ENCODE peak calls at places on chromosomes 2 and 18, in four cellular contexts. M, T, Q and H are unnamed samples.
A peak's percentile ranks its signal among the peaks of the same experiment; 100 is the strongest.

GRCh38 chr2:157438907-157439791 is 4.7 kb downstream of the CYTIP start:
- ATAC-seq in M (no peak), Q (no peak), T (no peak), H (no peak)

GRCh38 chr2:31581124-31581795 is 522 bp upstream of the SRD5A2 start:
- ATAC-seq in T (no peak), Q (peak; percentile 37), M (peak; percentile 31), H (no peak)

GRCh38 chr2:68366083-68366560 is 1.0 kb downstream of the PLEK start:
- ATAC-seq in Q (no peak), T (peak; percentile 59), M (peak; percentile 52), H (no peak)

GRCh38 chr2:26444236-26444635 is 33.7 kb downstream of the OTOF start:
- ATAC-seq in M (no peak), T (no peak), Q (no peak), H (no peak)

GRCh38 chr2:160063266-160063665 is 851 bp upstream of the PLA2R1 start:
- ATAC-seq in Q (peak; percentile 15), T (no peak), M (peak; percentile 37), H (no peak)

GRCh38 chr18:60684843-60685513 is 312.4 kb upstream of the MC4R start:
- ATAC-seq in Q (no peak), M (no peak), T (peak; percentile 49), H (no peak)

GRCh38 chr2:27159271-27159670 is 10.5 kb downstream of the TCF23 start:
- ATAC-seq in Q (no peak), T (no peak), M (no peak), H (no peak)

GRCh38 chr18:68400889-68401288 is 314.0 kb downstream of the TMX3 start:
- ATAC-seq in M (no peak), Q (no peak), T (no peak), H (no peak)

GRCh38 chr2:162732946-162733698 is 105.4 kb downstream of the KCNH7 start:
- ATAC-seq in Q (no peak), T (peak; percentile 62), M (no peak), H (no peak)

GRCh38 chr2:159072795-159073194 is 104.4 kb downstream of the TANC1 start:
- ATAC-seq in Q (no peak), T (peak; percentile 12), M (no peak), H (no peak)

GRCh38 chr18:69267895-69268294 is 132.8 kb upstream of the DOK6 start:
- ATAC-seq in T (no peak), M (no peak), Q (no peak), H (no peak)

GRCh38 chr2:163312723-163313122 is 423.1 kb downstream of the FIGN start:
- ATAC-seq in M (no peak), T (no peak), Q (no peak), H (no peak)

GRCh38 chr2:131040661-131041401 is 52.4 kb downstream of the FAM168B start:
- ATAC-seq in M (no peak), T (no peak), Q (no peak), H (no peak)

GRCh38 chr2:86416126-86416525 is 25.0 kb upstream of the KDM3A start:
- ATAC-seq in Q (no peak), T (no peak), M (no peak), H (no peak)

GRCh38 chr2:226427538-226428307 is 371.9 kb downstream of the IRS1 start:
- ATAC-seq in T (peak; percentile 36), M (no peak), Q (peak; percentile 93), H (no peak)

GRCh38 chr2:12684471-12684936 is 32.2 kb upstream of the TRIB2 start:
- ATAC-seq in T (peak; percentile 83), M (peak; percentile 80), Q (no peak), H (peak; percentile 90)

GRCh38 chr2:226943862-226944610 is 108.2 kb downstream of the RHBDD1 start:
- ATAC-seq in Q (no peak), T (no peak), M (no peak), H (no peak)

GRCh38 chr2:101986804-101987740 is 4.7 kb upstream of the IL1R2 start:
- ATAC-seq in T (no peak), M (no peak), Q (no peak), H (no peak)

GRCh38 chr2:86492057-86492456 is 50.9 kb downstream of the KDM3A start:
- ATAC-seq in T (no peak), Q (no peak), M (no peak), H (no peak)

GRCh38 chr2:146734042-146734715 is 1110.7 kb upstream of the ACVR2A start:
- ATAC-seq in M (peak; percentile 62), Q (peak; percentile 91), T (peak; percentile 87), H (peak; percentile 57)

GRCh38 chr18:48991299-48992055 is 40.7 kb upstream of the SMAD7 start:
- ATAC-seq in T (no peak), M (no peak), Q (peak; percentile 9), H (no peak)

GRCh38 chr2:229170171-229170570 is 100.9 kb downstream of the PID1 start:
- ATAC-seq in Q (no peak), M (no peak), T (no peak), H (no peak)

GRCh38 chr2:196849895-196850294 is 40.7 kb upstream of the C2orf66 start:
- ATAC-seq in Q (peak; percentile 99), M (no peak), T (peak; percentile 78), H (no peak)

GRCh38 chr2:191215666-191216065 is 29.5 kb upstream of the MYO1B start:
- ATAC-seq in M (no peak), Q (no peak), T (peak; percentile 38), H (no peak)

GRCh38 chr2:19409001-19409400 is 50.6 kb upstream of the OSR1 start:
- ATAC-seq in M (no peak), T (no peak), Q (no peak), H (no peak)

GRCh38 chr2:74845217-74845751 is 11.4 kb downstream of the HK2 start:
- ATAC-seq in M (peak; percentile 89), T (peak; percentile 92), Q (peak; percentile 97), H (peak; percentile 83)

GRCh38 chr2:98359986-98360385 is 13.7 kb downstream of the CNGA3 start:
- ATAC-seq in T (peak; percentile 8), M (no peak), Q (no peak), H (no peak)

DNA sequence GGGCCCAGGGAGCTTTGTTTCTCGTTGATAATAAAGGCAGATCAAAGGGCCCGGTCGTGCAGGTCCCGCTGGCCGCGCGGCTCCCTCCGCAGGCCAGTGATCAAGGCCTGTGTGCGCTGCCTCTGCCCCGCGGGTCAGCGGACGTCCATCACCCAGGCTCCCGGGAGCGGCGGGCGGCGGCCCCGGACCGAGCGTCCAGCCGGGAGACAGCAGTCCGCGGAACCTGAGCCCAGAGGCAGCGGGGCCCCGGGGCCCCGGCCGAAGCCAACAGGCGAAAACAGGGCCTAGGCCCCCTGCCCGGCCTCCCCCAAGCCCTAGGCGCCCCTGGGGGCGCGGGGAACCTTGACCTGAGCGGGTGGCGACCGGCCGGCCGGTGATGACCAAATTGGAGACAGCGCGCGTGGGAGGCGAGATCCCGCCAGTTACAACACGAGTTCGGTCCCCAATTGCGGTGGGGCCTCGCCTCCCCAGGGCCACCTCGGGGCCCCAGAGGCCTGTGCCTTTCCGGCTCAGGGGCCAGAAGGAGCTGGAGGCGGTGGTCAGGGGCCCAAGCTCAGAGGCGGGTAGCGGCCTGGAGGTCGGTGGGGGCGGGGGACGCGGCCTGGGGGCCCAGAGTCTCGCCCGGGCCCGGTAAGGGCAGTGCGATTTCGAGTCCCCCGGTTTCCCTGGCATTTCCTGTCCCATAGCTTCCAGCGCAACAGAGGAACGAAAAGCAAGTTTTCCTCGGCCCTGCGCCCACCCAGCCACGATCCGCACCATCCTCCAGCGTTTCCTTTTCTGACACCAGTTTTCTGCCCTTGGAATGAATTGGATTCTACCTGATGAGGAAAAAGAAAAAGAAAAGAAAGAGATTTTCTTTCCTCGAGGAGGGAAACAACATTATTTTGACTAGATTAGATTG is 5.9 kb downstream of the SP9 start:
- ATAC-seq in Q (peak; percentile 58), M (no peak), T (no peak), H (no peak)
- H3K4me1 ChIP-seq in Q (peaks cover 16% of the 10 kb centered on the region), M (no peaks in the 10 kb centered on the region), T (peaks cover 56% of the 10 kb centered on the region), H (peaks cover 36% of the 10 kb centered on the region)

GRCh38 chr18:51952844-51953243 is 387.2 kb upstream of the DCC start:
- ATAC-seq in T (no peak), M (no peak), Q (no peak), H (no peak)

GRCh38 chr18:51957001-51957400 is 383.0 kb upstream of the DCC start:
- ATAC-seq in T (no peak), M (no peak), Q (no peak), H (no peak)

GRCh38 chr18:51955136-51955535 is 384.9 kb upstream of the DCC start:
- ATAC-seq in M (no peak), Q (no peak), T (no peak), H (no peak)

DNA sequence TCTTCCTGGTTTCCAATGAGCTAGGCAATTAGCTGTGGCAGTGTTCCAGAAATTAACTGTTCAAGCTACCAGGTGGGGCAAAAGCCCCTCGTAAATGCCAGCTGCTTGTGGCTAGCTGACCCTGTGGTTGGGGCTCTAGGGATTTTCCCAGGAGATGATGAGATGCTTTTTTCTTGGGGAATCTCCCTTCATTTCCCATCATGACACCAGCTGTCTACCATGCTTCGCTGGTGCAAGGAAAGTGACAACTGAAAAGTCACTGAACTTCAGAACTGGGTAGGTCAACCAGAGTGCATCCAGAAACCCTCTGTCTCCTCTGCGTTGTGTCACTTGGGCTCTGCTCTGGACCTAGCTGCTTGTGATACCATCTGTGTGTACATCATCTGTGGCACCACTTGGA is 386.5 kb upstream of the DCC start:
- ATAC-seq in M (no peak), T (no peak), Q (no peak), H (no peak)
- H3K4me1 ChIP-seq in M (no peaks in the 10 kb centered on the region), T (no peaks in the 10 kb centered on the region), Q (no peaks in the 10 kb centered on the region), H (no peaks in the 10 kb centered on the region)

GRCh38 chr18:10293966-10294365 is 160.5 kb upstream of the APCDD1 start:
- ATAC-seq in M (no peak), T (no peak), Q (no peak), H (no peak)

GRCh38 chr18:10289265-10289664 is 165.2 kb upstream of the APCDD1 start:
- ATAC-seq in Q (no peak), M (no peak), T (no peak), H (no peak)

GRCh38 chr18:10291568-10291981 is 162.9 kb upstream of the APCDD1 start:
- ATAC-seq in M (peak; percentile 56), T (peak; percentile 48), Q (no peak), H (peak; percentile 80)

GRCh38 chr18:10286580-10287150 is 167.8 kb upstream of the APCDD1 start:
- ATAC-seq in Q (no peak), M (no peak), T (no peak), H (no peak)

DNA sequence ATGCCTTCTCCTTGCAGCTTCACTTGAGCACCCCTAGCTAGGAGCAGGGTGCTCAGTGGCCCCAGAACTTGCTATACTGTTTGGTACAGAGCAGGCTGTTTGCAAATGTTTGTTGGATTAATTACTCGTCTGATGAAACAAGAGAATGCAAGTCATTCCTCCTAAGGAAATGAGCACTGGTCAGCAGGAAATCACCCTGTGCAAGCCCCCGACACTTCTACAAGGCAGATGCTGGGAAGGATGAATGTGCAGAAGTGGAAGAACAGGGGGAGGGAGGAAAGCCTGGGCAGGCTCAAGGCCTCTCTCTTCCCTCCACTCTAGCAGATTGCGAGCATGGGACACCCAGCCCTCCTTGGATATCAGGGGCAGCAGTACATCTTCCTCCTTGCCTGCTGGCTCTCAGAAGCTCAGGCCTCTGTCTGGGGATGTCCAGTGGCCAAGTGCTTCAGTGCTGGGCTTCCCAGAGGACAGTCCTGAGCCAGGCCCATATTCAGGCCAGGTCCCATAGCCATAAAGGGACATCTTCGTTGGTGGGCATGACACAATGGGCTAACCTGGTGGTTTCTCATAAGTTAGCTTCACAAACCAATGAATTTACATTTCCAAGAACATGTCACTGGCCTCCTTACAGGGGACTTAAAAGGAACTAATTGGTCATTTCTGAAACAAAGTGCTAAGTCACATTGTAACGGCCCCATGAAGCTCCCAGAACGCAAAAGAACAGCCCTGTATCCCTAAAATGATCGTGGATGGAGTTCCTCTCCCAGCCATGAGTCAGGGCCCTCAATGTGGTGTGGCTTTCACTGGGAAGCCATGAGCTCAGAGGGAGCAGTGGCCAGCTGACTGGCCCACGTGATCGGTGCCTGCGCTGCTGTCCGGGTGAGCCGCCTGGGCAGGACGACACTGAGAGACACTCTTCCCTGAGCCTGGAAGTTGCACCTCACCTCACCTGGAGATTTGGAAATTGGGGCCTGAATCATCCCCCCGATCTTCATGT is 163.9 kb upstream of the APCDD1 start:
- ATAC-seq in T (peak; percentile 53), M (peak; percentile 68), Q (no peak), H (no peak)
- H3K4me1 ChIP-seq in T (peaks cover 19% of the 10 kb centered on the region), M (no peaks in the 10 kb centered on the region), Q (no peaks in the 10 kb centered on the region), H (no peaks in the 10 kb centered on the region)

GRCh38 chr18:44723973-44724778 is 43.5 kb downstream of the SETBP1 start:
- ATAC-seq in M (peak; percentile 8), Q (no peak), T (peak; percentile 28), H (peak; percentile 21)
- H3K4me1 ChIP-seq in M (peaks cover 4% of the 10 kb centered on the region), Q (peaks cover 12% of the 10 kb centered on the region), T (peaks cover 32% of the 10 kb centered on the region), H (peaks cover 73% of the 10 kb centered on the region)